ENCODE peak calls at places on chromosomes 3 and 15, in six cellular contexts. W, O, D, X, M and P are unnamed samples.

GRCh38 chr3:82031576-82031975 is 270.1 kb upstream of the GBE1 start:
- DNase-seq in X (no peak), W (no peak), O (no peak), D (no peak), M (no peak), P (no peak)

GRCh38 chr3:145170101-145170500 is 990.9 kb downstream of the PLOD2 start:
- DNase-seq in D (no peak), W (no peak), M (no peak), O (no peak), X (no peak), P (no peak)

GRCh38 chr3:132348531-132348930 is 31.3 kb downstream of the ACP3 start:
- DNase-seq in O (no peak), M (no peak), D (no peak), W (no peak), X (no peak), P (no peak)

GRCh38 chr3:180183346-180183745 is 146.6 kb upstream of the PEX5L start:
- DNase-seq in M (no peak), O (no peak), X (no peak), D (no peak), W (no peak), P (no peak)

GRCh38 chr3:86990734-86991481 is at the start of gene VGLL3:
- DNase-seq in D (no peak), M (no peak), X (no peak), W (peak), O (peak), P (peak)

GRCh38 chr3:189530822-189531221 is 100.4 kb upstream of the TP63 start:
- DNase-seq in D (no peak), M (no peak), O (no peak), W (no peak), X (no peak), P (no peak)

GRCh38 chr3:72848703-72849081 is 447 bp upstream of the SHQ1 start:
- DNase-seq in D (peak), O (no peak), M (peak), W (no peak), X (no peak), P (no peak)

GRCh38 chr3:165939141-165939540 is 101.9 kb upstream of the BCHE start:
- DNase-seq in M (no peak), D (no peak), X (no peak), W (no peak), O (no peak), P (no peak)

GRCh38 chr15:80559320-80559693 is 135.8 kb upstream of the ABHD17C start:
- DNase-seq in O (no peak), M (no peak), W (no peak), D (no peak), X (no peak), P (no peak)

GRCh38 chr15:55279746-55280351 is 9.8 kb downstream of the RAB27A start:
- DNase-seq in X (peak), M (peak), O (peak), D (peak), W (peak), P (no peak)

GRCh38 chr15:44157679-44158078 is 37.4 kb downstream of the FRMD5 start:
- DNase-seq in M (no peak), X (peak), W (peak), D (no peak), O (peak), P (no peak)

GRCh38 chr15:67840747-67841634 is 1.1 kb upstream of the RNU6-1 start:
- DNase-seq in M (no peak), O (peak), W (peak), X (peak), D (no peak), P (no peak)

GRCh38 chr3:14634763-14635400 is 16.7 kb upstream of the CCDC174 start:
- DNase-seq in O (no peak), M (no peak), D (no peak), X (no peak), W (peak), P (no peak)

GRCh38 chr15:64045774-64046346 is 425 bp downstream of the DAPK2 start:
- DNase-seq in W (no peak), M (no peak), X (no peak), O (peak), D (no peak), P (no peak)

GRCh38 chr15:99481406-99481805 is 84.4 kb upstream of the MEF2A start:
- DNase-seq in X (no peak), W (no peak), M (no peak), D (no peak), O (no peak), P (no peak)

GRCh38 chr15:94348084-94348483 is 116.7 kb downstream of the MCTP2 start:
- DNase-seq in X (no peak), W (no peak), D (no peak), O (no peak), M (no peak), P (no peak)

GRCh38 chr3:85476891-85477495 is 518.2 kb downstream of the CADM2 start:
- DNase-seq in W (no peak), M (no peak), O (no peak), X (no peak), D (no peak), P (no peak)

GRCh38 chr3:123840961-123841360 is 43.2 kb downstream of the MYLK start:
- DNase-seq in D (no peak), O (no peak), X (no peak), M (no peak), W (no peak), P (no peak)

GRCh38 chr3:37114251-37115145 is 59.9 kb downstream of the LRRFIP2 start:
- DNase-seq in M (no peak), X (no peak), D (no peak), O (no peak), W (peak), P (no peak)

GRCh38 chr15:87827126-87827525 is 429.4 kb downstream of the NTRK3 start:
- DNase-seq in W (peak), X (no peak), D (no peak), O (no peak), M (no peak), P (no peak)

GRCh38 chr3:133531981-133532380 is 41.5 kb upstream of the CDV3 start:
- DNase-seq in D (no peak), O (no peak), X (no peak), W (peak), M (no peak), P (no peak)

GRCh38 chr3:112512320-112512719 is 13.0 kb upstream of the BTLA start:
- DNase-seq in O (no peak), X (no peak), M (no peak), D (no peak), W (no peak), P (no peak)

GRCh38 chr15:99707481-99708270 is 25.6 kb downstream of the LYSMD4 start:
- DNase-seq in W (peak), X (no peak), O (no peak), D (no peak), M (no peak), P (no peak)

GRCh38 chr3:50339485-50340196 is 995 bp downstream of the RASSF1 start:
- DNase-seq in W (peak), D (no peak), X (no peak), O (no peak), M (no peak), P (no peak)

GRCh38 chr3:197874064-197874463 is 75.9 kb upstream of the RPL35A start:
- DNase-seq in X (no peak), O (no peak), M (no peak), W (no peak), D (no peak), P (no peak)

GRCh38 chr3:25429960-25430941 is 2.2 kb downstream of the RARB start:
- DNase-seq in O (no peak), D (no peak), W (peak), M (no peak), X (no peak), P (no peak)

GRCh38 chr3:182837855-182838454 is 44.7 kb downstream of the ATP11B start:
- DNase-seq in O (no peak), X (peak), W (peak), M (no peak), D (no peak), P (no peak)

GRCh38 chr3:14479591-14479990 is 60.6 kb downstream of the GRIP2 start:
- DNase-seq in W (no peak), M (no peak), X (no peak), D (no peak), O (no peak), P (no peak)

GRCh38 chr15:58724471-58724870 is 25.0 kb downstream of the ADAM10 start:
- DNase-seq in O (no peak), W (peak), M (peak), D (no peak), X (no peak), P (no peak)

GRCh38 chr3:42688487-42689420 is 3.4 kb downstream of the KLHL40 start:
- DNase-seq in W (no peak), D (no peak), O (no peak), X (no peak), M (no peak), P (no peak)

GRCh38 chr3:9153763-9154601 is 95.5 kb downstream of the SRGAP3 start:
- DNase-seq in W (no peak), D (no peak), M (no peak), O (no peak), X (no peak), P (no peak)

GRCh38 chr3:33915796-33916589 is 117.6 kb downstream of the PDCD6IP start:
- DNase-seq in D (peak), M (no peak), X (peak), O (peak), W (peak), P (no peak)

GRCh38 chr3:127604546-127605165 is 6.4 kb downstream of the MCM2 start:
- DNase-seq in W (no peak), X (no peak), O (no peak), M (no peak), D (no peak), P (no peak)

GRCh38 chr15:83404143-83404542 is 43.0 kb upstream of the SH3GL3 start:
- DNase-seq in W (no peak), O (no peak), D (no peak), M (no peak), X (no peak), P (no peak)

GRCh38 chr3:192352142-192352541 is 375.2 kb downstream of the FGF12 start:
- DNase-seq in D (no peak), M (no peak), W (no peak), O (no peak), X (no peak), P (no peak)

GRCh38 chr3:177079684-177080083 is 117.6 kb downstream of the TBL1XR1 start:
- DNase-seq in O (no peak), X (no peak), M (no peak), D (no peak), W (no peak), P (no peak)

GRCh38 chr3:154310840-154311239 is 13.4 kb downstream of the DHX36 start:
- DNase-seq in D (no peak), W (peak), X (no peak), O (no peak), M (no peak), P (no peak)

GRCh38 chr15:58467121-58467721 is 35.4 kb downstream of the LIPC start:
- DNase-seq in W (no peak), D (no peak), O (no peak), X (peak), M (no peak), P (peak)

GRCh38 chr3:46399557-46399956 is 7.3 kb downstream of the CCR5AS start:
- DNase-seq in M (no peak), D (no peak), W (peak), X (no peak), O (no peak), P (no peak)

GRCh38 chr3:131282379-131282778 is 99.2 kb upstream of the NUDT16 start:
- DNase-seq in M (no peak), O (no peak), X (no peak), D (no peak), W (no peak), P (no peak)
- TF ChIP-seq BHLHE40 in M (no peak), O (no peak), X (no peak), D (no peak), W (no peak), P (no peak)

GRCh38 chr15:71162309-71162708 is 47.0 kb downstream of the THSD4 start:
- DNase-seq in W (no peak), M (no peak), D (no peak), O (no peak), X (no peak), P (no peak)
- TF ChIP-seq BHLHE40 in W (no peak), M (no peak), D (no peak), O (no peak), X (no peak), P (no peak)

GRCh38 chr15:73935547-73935946 is 9.3 kb downstream of the LOXL1 start:
- DNase-seq in D (no peak), M (no peak), W (peak), X (no peak), O (no peak), P (no peak)

GRCh38 chr15:73936181-73936580 is 9.9 kb downstream of the LOXL1 start:
- DNase-seq in D (no peak), M (no peak), X (no peak), W (peak), O (no peak), P (no peak)

GRCh38 chr15:73937313-73937695 is 11.0 kb downstream of the LOXL1 start:
- DNase-seq in W (no peak), D (no peak), O (no peak), X (no peak), M (no peak), P (no peak)

GRCh38 chr15:73937726-73938125 is 11.5 kb downstream of the LOXL1 start:
- DNase-seq in D (no peak), O (no peak), M (no peak), X (no peak), W (no peak), P (no peak)

GRCh38 chr15:73936588-73937312 is 10.5 kb downstream of the LOXL1 start:
- DNase-seq in D (no peak), O (no peak), M (no peak), X (no peak), W (no peak), P (no peak)
- TF ChIP-seq BHLHE40 in D (no peak), O (no peak), M (no peak), X (no peak), W (no peak), P (no peak)

DNA sequence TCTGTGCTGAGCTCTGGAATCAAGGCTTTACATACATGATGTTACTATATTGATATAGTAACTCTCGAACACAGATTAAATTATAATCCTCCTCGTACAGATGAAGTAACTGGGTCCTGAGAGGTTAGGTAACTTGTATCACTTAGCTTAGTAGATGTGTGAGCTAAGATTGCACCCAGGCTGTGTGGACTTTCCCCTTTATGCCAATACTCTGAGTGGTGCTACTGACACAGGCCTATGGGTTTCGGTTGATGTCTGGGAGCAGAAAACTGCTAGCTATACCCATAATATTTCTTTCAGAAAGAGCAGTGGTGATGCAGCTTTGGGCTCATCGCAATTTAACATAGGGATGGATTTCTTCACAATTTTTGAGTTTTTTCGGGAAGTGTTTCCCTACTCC is 259.7 kb downstream of the RBMS3 start:
- DNase-seq in O (no peak), D (no peak), X (no peak), M (no peak), W (no peak), P (no peak)
- TF ChIP-seq BHLHE40 in O (no peak), D (no peak), X (no peak), M (no peak), W (no peak), P (no peak)

GRCh38 chr3:126468028-126468891 is 7.4 kb downstream of the ZXDC start:
- DNase-seq in O (no peak), X (no peak), M (no peak), W (peak), D (no peak), P (no peak)
- TF ChIP-seq BHLHE40 in O (no peak), X (no peak), M (no peak), W (no peak), D (no peak), P (no peak)